ENCODE peak calls at places on chromosomes 5 and 9, in six cellular contexts. O, P, A, D, L and Y are unnamed samples.

GRCh38 chr5:57434227-57434640 is 48.4 kb downstream of the ACTBL2 start:
- DNase-seq in P (no peak), A (no peak), O (no peak), D (no peak), L (no peak), Y (no peak)

GRCh38 chr9:89519393-89519805 is 21.5 kb upstream of the SEMA4D start:
- DNase-seq in P (no peak), A (no peak), L (peak), D (no peak), O (no peak), Y (no peak)

GRCh38 chr5:124061663-124062062 is 549.7 kb downstream of the CSNK1G3 start:
- DNase-seq in D (no peak), P (no peak), A (no peak), L (no peak), O (no peak), Y (no peak)

GRCh38 chr9:77725051-77725702 is 77.1 kb upstream of the GNA14 start:
- DNase-seq in L (no peak), D (no peak), O (no peak), P (no peak), A (no peak), Y (no peak)

GRCh38 chr9:34989946-34990635 is 546 bp downstream of the DNAJB5 start:
- DNase-seq in O (peak), A (no peak), L (no peak), P (peak), D (no peak), Y (peak)

GRCh38 chr5:179668404-179668803 is 12.4 kb downstream of the CBY3 start:
- DNase-seq in P (peak), O (peak), D (no peak), L (peak), A (peak), Y (peak)

GRCh38 chr5:133333561-133334150 is 278.7 kb downstream of the FSTL4 start:
- DNase-seq in P (no peak), O (no peak), D (no peak), L (no peak), A (no peak), Y (no peak)

GRCh38 chr9:113129466-113129865 is 21.3 kb upstream of the SLC31A2 start:
- DNase-seq in P (no peak), O (no peak), L (no peak), A (no peak), D (no peak), Y (no peak)

GRCh38 chr9:77011973-77012817 is 7.3 kb upstream of the FOXB2 start:
- DNase-seq in A (peak), D (no peak), L (peak), P (peak), O (peak), Y (peak)

GRCh38 chr9:127968046-127968445 is 12.7 kb downstream of the EEIG1 start:
- DNase-seq in D (no peak), P (no peak), L (no peak), A (no peak), O (no peak), Y (no peak)

GRCh38 chr5:53779541-53779981 is 219.1 kb downstream of the NDUFS4 start:
- DNase-seq in P (peak), L (no peak), A (no peak), D (no peak), O (no peak), Y (no peak)

GRCh38 chr9:24518545-24518944 is 27.2 kb downstream of the IZUMO3 start:
- DNase-seq in D (no peak), A (no peak), P (no peak), L (no peak), O (no peak), Y (no peak)

GRCh38 chr5:68398146-68398812 is 182.7 kb downstream of the PIK3R1 start:
- DNase-seq in P (no peak), O (no peak), A (no peak), D (no peak), L (no peak), Y (no peak)

GRCh38 chr9:18499987-18500386 is 26.0 kb downstream of the ADAMTSL1 start:
- DNase-seq in A (no peak), L (no peak), D (no peak), O (no peak), P (no peak), Y (no peak)

GRCh38 chr9:123318961-123319421 is 37.0 kb upstream of the CRB2 start:
- DNase-seq in A (no peak), O (no peak), L (no peak), D (no peak), P (peak), Y (no peak)

GRCh38 chr5:7078901-7079300 is 317.0 kb upstream of the ADCY2 start:
- DNase-seq in P (peak), O (no peak), A (no peak), L (no peak), D (no peak), Y (peak)

GRCh38 chr5:135492319-135492626 is 40.1 kb upstream of the TIFAB start:
- DNase-seq in P (no peak), D (no peak), L (no peak), O (no peak), A (peak), Y (no peak)

GRCh38 chr9:74499770-74500583 is 2.8 kb downstream of the RORB start:
- DNase-seq in D (no peak), P (peak), O (no peak), L (no peak), A (no peak), Y (no peak)

GRCh38 chr9:131839281-131840084 is 99.6 kb upstream of the RAPGEF1 start:
- DNase-seq in D (no peak), A (no peak), P (no peak), L (no peak), O (peak), Y (no peak)

GRCh38 chr9:75927351-75927750 is 36.9 kb downstream of the PCSK5 start:
- DNase-seq in O (no peak), P (no peak), D (no peak), A (no peak), L (no peak), Y (no peak)

GRCh38 chr5:91378683-91379601 is 4.2 kb downstream of the ARRDC3 start:
- DNase-seq in O (no peak), P (no peak), A (no peak), D (no peak), L (no peak), Y (no peak)

GRCh38 chr9:11194249-11194648 is 581.4 kb upstream of the PTPRD start:
- DNase-seq in P (no peak), D (no peak), O (no peak), A (no peak), L (no peak), Y (no peak)

GRCh38 chr9:97419315-97419867 is 7.5 kb downstream of the TDRD7 start:
- DNase-seq in D (no peak), A (no peak), L (peak), P (no peak), O (no peak), Y (no peak)

GRCh38 chr5:97074859-97075489 is 67.4 kb downstream of the LIX1 start:
- DNase-seq in L (no peak), P (no peak), D (no peak), A (no peak), O (no peak), Y (no peak)

GRCh38 chr9:134988706-134989105 is 71.0 kb upstream of the FCN1 start:
- DNase-seq in O (no peak), P (no peak), L (no peak), D (no peak), A (no peak), Y (no peak)

GRCh38 chr5:21680196-21680595 is 1172.9 kb downstream of the CDH12 start:
- DNase-seq in P (no peak), D (no peak), A (no peak), L (no peak), O (no peak), Y (no peak)

GRCh38 chr5:116650544-116650943 is 75.9 kb upstream of the SEMA6A start:
- DNase-seq in O (no peak), L (no peak), D (no peak), P (no peak), A (no peak), Y (no peak)

GRCh38 chr5:81772488-81772887 is 21.6 kb upstream of the SSBP2 start:
- DNase-seq in D (no peak), P (no peak), A (no peak), L (no peak), O (no peak), Y (no peak)

GRCh38 chr9:88689509-88689908 is 154.5 kb downstream of the NXNL2 start:
- DNase-seq in D (no peak), O (no peak), P (no peak), L (peak), A (no peak), Y (no peak)

GRCh38 chr9:71042448-71042847 is 79.0 kb downstream of the TRPM3 start:
- DNase-seq in D (no peak), A (no peak), O (no peak), L (no peak), P (no peak), Y (no peak)

GRCh38 chr9:69667306-69667705 is 4.9 kb downstream of the APBA1 start:
- DNase-seq in A (no peak), D (no peak), L (no peak), P (no peak), O (no peak), Y (no peak)

GRCh38 chr5:171521219-171521633 is 101.8 kb downstream of the FGF18 start:
- DNase-seq in D (no peak), A (no peak), O (no peak), P (peak), L (no peak), Y (no peak)

GRCh38 chr9:87525546-87526303 is 28.1 kb downstream of the DAPK1 start:
- DNase-seq in A (no peak), D (no peak), P (no peak), L (no peak), O (no peak), Y (no peak)

GRCh38 chr5:11851965-11852745 is 52.1 kb downstream of the CTNND2 start:
- DNase-seq in L (no peak), P (no peak), O (no peak), D (no peak), A (no peak), Y (no peak)

GRCh38 chr9:113461285-113461684 is 2.2 kb upstream of the RGS3 start:
- DNase-seq in A (no peak), O (no peak), L (no peak), P (no peak), D (no peak), Y (no peak)

GRCh38 chr5:52784741-52785140 is 3.0 kb upstream of the ITGA1 start:
- DNase-seq in D (no peak), P (no peak), L (no peak), A (no peak), O (no peak), Y (no peak)

GRCh38 chr5:132019857-132020555 is 8.5 kb upstream of the ACSL6 start:
- DNase-seq in A (no peak), O (no peak), L (no peak), D (peak), P (no peak), Y (no peak)

GRCh38 chr5:158838788-158839187 is 260.9 kb downstream of the EBF1 start:
- DNase-seq in L (no peak), D (no peak), O (no peak), A (no peak), P (no peak), Y (no peak)

GRCh38 chr5:179422840-179423523 is 77.7 kb upstream of the ADAMTS2 start:
- DNase-seq in D (no peak), O (no peak), A (no peak), L (no peak), P (peak), Y (no peak)

DNA sequence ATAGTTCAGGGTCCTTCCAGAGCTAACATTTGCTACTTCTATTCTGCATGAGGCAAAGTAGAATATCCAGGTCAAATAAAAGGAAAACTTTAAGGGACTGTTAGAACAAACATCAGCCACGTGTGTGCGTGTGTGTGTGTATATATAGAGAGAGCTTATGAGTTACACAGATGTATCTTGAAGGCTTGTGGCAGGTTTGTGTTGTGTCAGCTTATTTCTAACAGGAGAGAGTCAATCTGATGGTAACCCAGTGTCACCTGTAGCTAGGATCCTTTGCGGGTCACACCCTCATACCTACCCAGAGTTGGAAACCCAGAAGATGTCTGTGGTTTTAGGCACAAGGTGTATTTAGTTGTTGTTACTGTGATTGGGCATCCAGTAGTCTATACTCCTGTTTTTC is 12.7 kb downstream of the POLR1E start:
- DNase-seq in O (no peak), D (no peak), L (no peak), A (no peak), P (no peak), Y (no peak)
- TF ChIP-seq GABPA in O (no peak), D (no peak), L (no peak), A (no peak), P (no peak), Y (no peak)

DNA sequence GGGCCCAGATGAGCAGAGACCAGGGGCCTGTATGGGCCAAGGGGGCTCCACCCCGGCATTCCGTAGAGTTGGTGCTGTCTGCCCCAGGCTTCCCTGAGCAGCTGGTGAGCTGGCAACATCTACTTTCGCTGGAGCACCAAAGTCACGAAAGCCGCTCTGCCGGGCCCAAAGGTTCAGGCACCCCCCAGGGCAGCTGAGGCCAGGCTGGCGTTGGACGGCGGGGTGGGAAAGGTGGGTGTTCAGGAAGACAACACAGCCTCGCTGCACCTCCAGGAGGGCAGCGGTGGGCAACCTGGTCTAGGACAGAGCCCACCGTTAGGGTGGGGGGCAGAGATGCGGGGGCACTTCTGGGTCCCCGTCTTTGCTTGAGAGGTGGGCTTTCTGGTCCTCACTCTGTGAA is 30.1 kb upstream of the TMEM250 start:
- DNase-seq in D (no peak), L (no peak), P (no peak), A (no peak), O (no peak), Y (no peak)
- TF ChIP-seq GABPA in D (no peak), L (no peak), P (no peak), A (no peak), O (no peak), Y (no peak)

DNA sequence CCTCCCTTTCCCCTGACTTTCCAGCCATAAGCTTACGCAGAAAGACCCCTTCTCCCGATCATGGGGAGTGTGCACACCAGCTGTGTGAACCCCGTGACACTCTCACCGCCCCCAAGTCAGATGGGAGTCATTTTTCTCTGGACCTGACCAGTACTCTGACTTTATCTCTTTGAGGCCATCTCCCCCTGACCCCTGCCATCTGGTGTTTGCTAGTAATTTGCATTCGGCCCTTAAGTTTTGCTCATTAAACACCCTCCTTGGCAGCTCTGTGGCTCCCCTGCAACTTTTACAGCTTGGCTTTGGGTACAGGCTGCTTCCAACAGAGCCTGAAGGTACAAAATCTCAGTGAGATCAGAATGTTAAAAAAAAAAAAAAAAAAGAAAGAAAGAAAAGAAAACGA is 43.9 kb downstream of the PDZD2 start:
- DNase-seq in P (peak), L (no peak), D (no peak), A (no peak), O (no peak), Y (no peak)
- TF ChIP-seq GABPA in P (no peak), L (no peak), D (no peak), A (no peak), O (no peak), Y (no peak)

GRCh38 chr5:17355585-17356346 is 138.3 kb downstream of the BASP1 start:
- DNase-seq in D (no peak), L (no peak), O (no peak), P (no peak), A (no peak), Y (no peak)
- TF ChIP-seq GABPA in D (no peak), L (no peak), O (no peak), P (no peak), A (no peak), Y (no peak)

DNA sequence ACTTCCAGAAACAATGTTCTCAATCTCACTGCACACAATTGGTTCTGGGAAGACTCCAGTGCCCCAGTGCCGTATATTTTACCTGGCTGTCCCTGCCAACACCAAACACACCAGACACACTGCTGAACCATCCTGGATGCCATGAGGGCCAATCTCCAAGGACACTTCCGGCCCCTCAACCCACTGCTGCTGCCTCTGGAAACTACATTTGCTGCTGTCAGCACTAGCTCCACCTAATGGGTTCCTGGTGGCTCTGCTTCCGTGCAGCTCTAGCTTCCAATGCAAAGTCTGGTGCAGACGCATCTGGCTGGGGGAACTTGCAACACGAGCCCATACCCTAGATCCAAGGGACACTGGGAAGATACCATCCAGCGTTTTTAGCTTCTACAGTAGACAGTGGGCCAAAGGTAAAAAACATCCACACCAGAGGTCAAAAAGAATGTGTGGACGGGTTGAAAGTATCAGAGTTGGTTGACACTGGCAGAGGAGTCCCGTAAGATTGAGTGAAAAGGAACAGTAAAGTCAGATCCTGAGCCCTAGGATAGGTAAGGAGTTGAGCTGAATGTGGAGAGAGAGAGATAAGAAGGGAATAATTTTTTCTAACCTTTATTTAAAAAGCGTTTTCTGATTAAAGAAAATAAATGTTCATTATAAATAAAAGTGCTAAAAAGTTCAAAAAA is 99.7 kb upstream of the KIF2A start:
- DNase-seq in D (no peak), O (peak), A (no peak), L (peak), P (peak), Y (no peak)
- TF ChIP-seq GABPA in D (no peak), O (peak), A (no peak), L (no peak), P (no peak), Y (no peak)

DNA sequence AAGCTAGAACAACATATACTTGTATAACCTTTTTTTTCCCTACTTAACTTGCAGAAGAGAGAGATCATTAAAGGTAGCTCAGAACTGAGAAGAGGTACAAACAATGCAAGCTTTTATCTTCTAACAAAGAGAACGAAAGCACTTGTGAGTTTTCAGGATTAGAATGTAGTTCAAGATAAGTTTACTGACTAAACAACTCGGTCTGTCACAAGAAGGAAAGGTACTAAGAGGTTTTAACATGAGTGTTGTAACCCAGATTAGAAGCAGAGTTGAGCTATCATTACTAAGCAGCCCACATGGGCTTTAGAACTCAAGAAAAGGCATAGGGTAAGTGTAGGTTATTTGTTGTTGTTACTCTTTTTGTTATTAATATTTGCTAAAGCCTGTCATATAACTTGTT is 25.2 kb downstream of the GIN1 start:
- DNase-seq in O (peak), D (no peak), P (no peak), L (peak), A (no peak), Y (no peak)
- TF ChIP-seq GABPA in O (no peak), D (no peak), P (no peak), L (no peak), A (no peak), Y (no peak)

GRCh38 chr5:153402550-153402949 is 87.9 kb upstream of the GRIA1 start:
- DNase-seq in D (no peak), P (no peak), A (no peak), O (no peak), L (no peak), Y (no peak)
- TF ChIP-seq GABPA in D (no peak), P (no peak), A (no peak), O (no peak), L (no peak), Y (no peak)

GRCh38 chr9:5851445-5851844 is 18.5 kb upstream of the ERMP1 start:
- DNase-seq in L (no peak), O (peak), P (no peak), A (peak), D (peak), Y (no peak)

GRCh38 chr9:5857928-5858327 is 25.0 kb upstream of the ERMP1 start:
- DNase-seq in O (no peak), A (peak), L (no peak), P (no peak), D (no peak), Y (no peak)

GRCh38 chr9:5853005-5853404 is 20.1 kb upstream of the ERMP1 start:
- DNase-seq in L (no peak), O (no peak), A (no peak), D (no peak), P (no peak), Y (no peak)

GRCh38 chr9:5850735-5851122 is 17.8 kb upstream of the ERMP1 start:
- DNase-seq in A (no peak), P (no peak), L (no peak), O (no peak), D (no peak), Y (no peak)

DNA sequence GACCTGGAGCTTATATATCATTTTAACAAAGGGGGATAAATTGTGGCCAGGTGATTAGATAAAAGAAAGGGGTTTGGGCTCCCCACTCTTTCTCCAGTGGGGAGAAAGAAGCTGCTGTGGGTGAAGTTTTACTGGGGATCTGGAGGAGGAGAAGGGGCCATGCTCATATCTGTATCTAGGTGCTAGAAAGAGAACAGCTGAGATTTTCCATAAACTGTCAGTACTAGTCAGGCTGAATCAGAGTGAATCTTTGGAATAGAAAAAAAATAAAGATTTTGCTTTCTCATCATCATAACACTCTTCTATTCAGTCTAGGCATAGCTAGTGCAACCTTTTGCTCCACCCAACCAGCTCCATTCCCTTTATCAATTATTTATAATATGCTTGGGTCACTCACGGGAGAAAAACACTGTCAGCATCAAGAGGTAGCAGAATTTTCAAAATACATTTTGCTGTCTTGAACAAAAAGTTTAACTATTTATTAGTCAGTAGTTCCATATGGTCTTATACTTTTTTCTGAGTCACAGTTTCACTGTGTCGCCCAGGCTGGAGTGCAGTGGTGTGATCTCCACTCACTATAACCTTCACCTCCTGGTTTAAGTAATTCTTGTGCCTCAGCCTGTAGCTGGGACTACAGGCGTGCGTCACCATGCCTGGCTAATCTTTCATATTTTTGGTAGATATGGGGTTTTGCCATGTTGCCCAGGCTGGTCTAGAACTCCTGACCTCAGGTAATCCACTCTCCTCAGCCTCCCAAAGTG is 21.3 kb upstream of the ERMP1 start:
- DNase-seq in O (no peak), L (no peak), P (no peak), A (no peak), D (no peak), Y (no peak)
- TF ChIP-seq GABPA in O (no peak), L (no peak), P (no peak), A (no peak), D (no peak), Y (no peak)